ENCODE peak calls at places on chromosomes 6 and 20, in five cellular contexts. A, X, P, C and B are unnamed samples.

GRCh38 chr6:1326535-1327121 is 14.7 kb downstream of the FOXQ1 start:
- DNase-seq in A (no peak), X (no peak), P (no peak), C (no peak), B (no peak)

GRCh38 chr6:156585859-156586258 is 191.3 kb upstream of the ARID1B start:
- DNase-seq in A (no peak), X (no peak), P (no peak), C (no peak), B (no peak)

GRCh38 chr20:49712918-49713778 is 530 bp downstream of the B4GALT5 start:
- DNase-seq in A (no peak), X (peak; percentile 9), P (no peak), C (peak; percentile 60), B (peak; percentile 81)

GRCh38 chr20:39283464-39283863 is 321.3 kb downstream of the DHX35 start:
- DNase-seq in A (no peak), X (no peak), P (no peak), C (no peak), B (no peak)

GRCh38 chr20:32327087-32327681 is 30.9 kb upstream of the ASXL1 start:
- DNase-seq in A (peak; percentile 70), X (no peak), P (peak; percentile 67), C (no peak), B (no peak)

GRCh38 chr6:34897130-34897529 is 8.1 kb downstream of the ANKS1A start:
- DNase-seq in A (no peak), X (no peak), P (no peak), C (no peak), B (no peak)

GRCh38 chr20:5148581-5148980 is 21.8 kb downstream of the CDS2 start:
- DNase-seq in A (no peak), X (no peak), P (no peak), C (no peak), B (no peak)

GRCh38 chr6:170062209-170062903 is 228.5 kb downstream of the DLL1 start:
- DNase-seq in A (no peak), X (no peak), P (no peak), C (no peak), B (peak; percentile 50)

GRCh38 chr6:53359843-53360834 is 11.4 kb upstream of the ELOVL5 start:
- DNase-seq in A (no peak), X (no peak), P (no peak), C (peak; percentile 69), B (no peak)

GRCh38 chr6:10411131-10411914 is 3.6 kb downstream of the TFAP2A start:
- DNase-seq in A (no peak), X (no peak), P (no peak), C (peak; percentile 59), B (no peak)

GRCh38 chr20:35551485-35551884 is 9.6 kb downstream of the ERGIC3 start:
- DNase-seq in A (no peak), X (no peak), P (no peak), C (no peak), B (no peak)

GRCh38 chr6:22610127-22610526 is 40.8 kb downstream of the HDGFL1 start:
- DNase-seq in A (no peak), X (no peak), P (no peak), C (no peak), B (no peak)

GRCh38 chr6:32785781-32786533 is 22.6 kb upstream of the HLA-DQB2 start:
- DNase-seq in A (no peak), X (no peak), P (peak; percentile 45), C (peak; percentile 76), B (no peak)

GRCh38 chr20:38885357-38885756 is 40.9 kb upstream of the FAM83D start:
- DNase-seq in A (no peak), X (no peak), P (no peak), C (no peak), B (no peak)

GRCh38 chr6:107108201-107108890 is 7.0 kb downstream of the BEND3 start:
- DNase-seq in A (peak; percentile 81), X (no peak), P (no peak), C (no peak), B (no peak)

GRCh38 chr6:43668151-43669028 is 19.2 kb downstream of the MRPS18A start:
- DNase-seq in A (peak; percentile 54), X (peak; percentile 18), P (peak; percentile 22), C (peak; percentile 92), B (no peak)

GRCh38 chr6:40999498-41000070 is 39.4 kb downstream of the UNC5CL start:
- DNase-seq in A (no peak), X (no peak), P (peak; percentile 13), C (peak; percentile 96), B (no peak)

GRCh38 chr6:126422912-126423311 is 83.0 kb downstream of the CENPW start:
- DNase-seq in A (no peak), X (no peak), P (no peak), C (no peak), B (no peak)

GRCh38 chr20:17655865-17656489 is 26.1 kb downstream of the RRBP1 start:
- DNase-seq in A (no peak), X (no peak), P (no peak), C (peak; percentile 81), B (no peak)

GRCh38 chr20:25018841-25019240 is 26.3 kb upstream of the APMAP start:
- DNase-seq in A (no peak), X (no peak), P (no peak), C (no peak), B (peak; percentile 46)

GRCh38 chr6:108163267-108163643 is 2.6 kb upstream of the NR2E1 start:
- DNase-seq in A (no peak), X (no peak), P (no peak), C (no peak), B (no peak)

GRCh38 chr20:23710771-23711170 is 21.9 kb upstream of the CST4 start:
- DNase-seq in A (no peak), X (no peak), P (no peak), C (no peak), B (no peak)

GRCh38 chr20:16265334-16265733 is 307.9 kb downstream of the KIF16B start:
- DNase-seq in A (no peak), X (no peak), P (no peak), C (no peak), B (peak; percentile 38)

GRCh38 chr6:3194535-3195376 is 32.7 kb downstream of the TUBB2B start:
- DNase-seq in A (no peak), X (no peak), P (no peak), C (peak; percentile 94), B (no peak)

GRCh38 chr20:23939063-23939462 is 49.5 kb downstream of the GGTLC1 start:
- DNase-seq in A (no peak), X (no peak), P (no peak), C (no peak), B (no peak)

GRCh38 chr6:45432944-45433343 is 55.2 kb upstream of the SUPT3H start:
- DNase-seq in A (no peak), X (no peak), P (peak; percentile 72), C (no peak), B (no peak)

GRCh38 chr6:118679293-118679692 is 27.9 kb upstream of the CEP85L start:
- DNase-seq in A (no peak), X (no peak), P (peak; percentile 28), C (no peak), B (no peak)

GRCh38 chr6:18118330-18118729 is 4.1 kb downstream of the NHLRC1 start:
- DNase-seq in A (no peak), X (no peak), P (no peak), C (no peak), B (no peak)

GRCh38 chr6:1792989-1793388 is 183.3 kb downstream of the FOXC1 start:
- DNase-seq in A (no peak), X (no peak), P (peak; percentile 12), C (peak; percentile 73), B (no peak)

GRCh38 chr6:70241031-70241430 is 61.9 kb downstream of the COL9A1 start:
- DNase-seq in A (no peak), X (no peak), P (no peak), C (no peak), B (no peak)

GRCh38 chr6:112956696-112957525 is 609.8 kb downstream of the RFPL4B start:
- DNase-seq in A (peak; percentile 43), X (no peak), P (peak; percentile 37), C (no peak), B (no peak)

GRCh38 chr6:121652726-121653623 is 217.5 kb downstream of the GJA1 start:
- DNase-seq in A (peak; percentile 31), X (no peak), P (peak; percentile 71), C (no peak), B (no peak)

GRCh38 chr20:58310291-58310782 is 822 bp downstream of the RAB22A start:
- DNase-seq in A (no peak), X (no peak), P (peak; percentile 4), C (no peak), B (no peak)

GRCh38 chr6:128233501-128233900 is 286.9 kb downstream of the PTPRK start:
- DNase-seq in A (no peak), X (no peak), P (no peak), C (no peak), B (no peak)

GRCh38 chr6:122736166-122736565 is 43.4 kb upstream of the FABP7 start:
- DNase-seq in A (no peak), X (no peak), P (no peak), C (no peak), B (no peak)

GRCh38 chr6:36682328-36683144 is 4.0 kb downstream of the CDKN1A start:
- DNase-seq in A (no peak), X (peak; percentile 21), P (peak; percentile 40), C (peak; percentile 53), B (peak; percentile 86)